ENCODE peak calls at places on chromosomes 7 and 10, in five cellular contexts. S is AG20443; B is NCI-H1092; L is effector CD4-positive, alpha-beta T cell; M is activated CD8-positive, alpha-beta T cell treated with anti-CD3 and anti-CD28 coated beads for 36 hours. J is an unnamed sample.

GRCh38 chr7:150406565-150407421 is 27.7 kb downstream of the ZNF775 start:
- DNase-seq in B (no peak), S (no peak), L (no peak), M (peak), J (no peak)

GRCh38 chr7:128783143-128783799 is 7.7 kb upstream of the OPN1SW start:
- DNase-seq in S (peak), B (no peak), M (peak), L (no peak), J (no peak)

GRCh38 chr10:77716943-77717735 is 79.5 kb upstream of the KCNMA1 start:
- DNase-seq in M (no peak), S (peak), L (no peak), B (no peak), J (no peak)

GRCh38 chr7:15042285-15042684 is 139.7 kb upstream of the DGKB start:
- DNase-seq in B (no peak), S (no peak), M (no peak), L (no peak), J (no peak)

GRCh38 chr10:123521076-123521475 is 145.1 kb upstream of the GPR26 start:
- DNase-seq in B (no peak), M (no peak), S (no peak), L (no peak), J (no peak)

GRCh38 chr7:142714375-142714774 is 34.9 kb upstream of the PRSS1 start:
- DNase-seq in B (no peak), S (no peak), M (peak), L (peak), J (no peak)

GRCh38 chr10:91409869-91410637 is at the start of gene HECTD2:
- DNase-seq in M (peak), L (peak), S (peak), B (peak), J (peak)

GRCh38 chr10:29841724-29842649 is 207.2 kb upstream of the SVIL start:
- DNase-seq in B (peak), L (no peak), M (no peak), S (peak), J (no peak)

GRCh38 chr10:7410800-7411670 is at the start of gene SFMBT2:
- DNase-seq in S (peak), B (peak), L (peak), M (peak), J (peak)

GRCh38 chr10:121598261-121599249 is at the start of gene FGFR2:
- DNase-seq in S (peak), L (no peak), M (peak), B (peak), J (no peak)

GRCh38 chr10:7696545-7696944 is 6.6 kb upstream of the ITIH2 start:
- DNase-seq in B (no peak), L (no peak), S (no peak), M (no peak), J (no peak)

GRCh38 chr7:19146699-19147098 is 1.5 kb upstream of the FERD3L start:
- DNase-seq in M (no peak), L (no peak), S (no peak), B (no peak), J (no peak)

GRCh38 chr10:83724471-83725241 is 414.7 kb upstream of the GHITM start:
- DNase-seq in M (no peak), S (no peak), L (no peak), B (no peak), J (no peak)